ENCODE peak calls at places on chromosomes 4 and X, in eight cellular contexts. A is stimulated activated CD8-positive, alpha-beta memory T cell treated with anti-CD3 and anti-CD28 coated beads, Interleukin-4, amount 100 ng/mL, for 4 hours; E is KG1; I is stimulated activated CD4-positive, alpha-beta T cell treated with anti-CD3 and anti-CD28 coated beads, TNF-alpha, amount 100 ng/mL, for 48 hours; C is NCI-H2171 treated with DMSO at 0.1 percent for 48 hours; P is activated CD8-positive, alpha-beta memory T cell treated with anti-CD3 and anti-CD28 coated beads for 1 hour; X is adrenal gland; Q is activated T-cell treated with anti-CD3 and anti-CD28 coated beads, Interleukin-2, amount 50 U/mL, for 72 hours. V is an unnamed sample.

GRCh38 chr4:97911236-97911906 is 231.9 kb downstream of the STPG2 start:
- DNase-seq in A (no peak), E (no peak), I (no peak), C (no peak), P (no peak), X (no peak), Q (no peak), V (peak)

GRCh38 chr4:182593864-182594263 is 323.3 kb downstream of the DCTD start:
- DNase-seq in A (no peak), E (no peak), I (no peak), C (peak), P (no peak), X (no peak), Q (no peak), V (no peak)

GRCh38 chrX:106302304-106302703 is 134.2 kb downstream of the PWWP3B start:
- DNase-seq in A (no peak), E (no peak), I (no peak), C (no peak), P (no peak), X (no peak), Q (no peak), V (no peak)

GRCh38 chr4:141702472-141703182 is 66.2 kb downstream of the IL15 start:
- DNase-seq in A (no peak), E (no peak), I (no peak), C (no peak), P (no peak), X (peak), Q (no peak), V (no peak)

GRCh38 chr4:122710434-122711308 is 21.8 kb upstream of the BBS12 start:
- DNase-seq in A (no peak), E (no peak), I (peak), C (no peak), P (no peak), X (no peak), Q (peak), V (no peak)

GRCh38 chr4:180169394-180169793 is 2073.8 kb upstream of the TENM3 start:
- DNase-seq in A (no peak), E (no peak), I (no peak), C (no peak), P (no peak), X (no peak), Q (no peak), V (no peak)

GRCh38 chrX:144801786-144802185 is 445.5 kb upstream of the SPANXN1 start:
- DNase-seq in A (no peak), E (no peak), I (no peak), C (no peak), P (no peak), X (no peak), Q (no peak), V (no peak)

GRCh38 chr4:83340692-83341343 is 6.2 kb upstream of the HPSE start:
- DNase-seq in A (no peak), E (no peak), I (peak), C (no peak), P (no peak), X (no peak), Q (peak), V (no peak)

GRCh38 chr4:115323106-115323684 is 209.8 kb upstream of the NDST4 start:
- DNase-seq in A (no peak), E (no peak), I (no peak), C (peak), P (no peak), X (no peak), Q (no peak), V (no peak)

GRCh38 chrX:54157561-54157960 is 25.5 kb downstream of the FAM120C start:
- DNase-seq in A (no peak), E (no peak), I (no peak), C (no peak), P (no peak), X (no peak), Q (no peak), V (no peak)

GRCh38 chr4:5750052-5750950 is 39.3 kb downstream of the EVC start:
- DNase-seq in A (no peak), E (no peak), I (no peak), C (no peak), P (no peak), X (no peak), Q (no peak), V (no peak)

GRCh38 chr4:183722738-183723560 is 63.9 kb downstream of the TRAPPC11 start:
- DNase-seq in A (peak), E (no peak), I (peak), C (peak), P (peak), X (peak), Q (peak), V (peak)

GRCh38 chrX:52585892-52586291 is 68.8 kb downstream of the SSX7 start:
- DNase-seq in A (no peak), E (no peak), I (no peak), C (no peak), P (no peak), X (no peak), Q (no peak), V (no peak)

GRCh38 chr4:125187221-125187620 is 127.5 kb upstream of the FAT4 start:
- DNase-seq in A (no peak), E (no peak), I (no peak), C (no peak), P (no peak), X (no peak), Q (no peak), V (no peak)

GRCh38 chrX:108397627-108398392 is 40.4 kb downstream of the COL4A6 start:
- DNase-seq in A (no peak), E (no peak), I (no peak), C (no peak), P (no peak), X (no peak), Q (no peak), V (no peak)

V was measured in spleen.